ENCODE peak calls at places on chromosomes 11 and 22, in seven cellular contexts. J is posterior vena cava; R is skeletal muscle cell; A is effector memory CD4-positive, alpha-beta T cell; N is RPMI7951; Q is neural progenitor cell; B is activated CD4-positive, alpha-beta T cell treated with anti-CD3 and anti-CD28 coated beads, Interleukin-2, amount 50 U/mL, for 24 hours. C is an unnamed sample.
A peak's percentile ranks its signal among the peaks of the same experiment; 100 is the strongest.

GRCh38 chr22:48072777-48073176 is 1310.3 kb downstream of the TBC1D22A start:
- DNase-seq in J (no peak), R (no peak), A (no peak), N (no peak), Q (peak; percentile 61), B (no peak), C (peak; percentile 73)

GRCh38 chr11:2928605-2929510 is at the start of gene PHLDA2:
- DNase-seq in J (peak; percentile 91), R (peak; percentile 53), A (peak; percentile 50), N (peak; percentile 74), Q (peak; percentile 64), B (peak; percentile 39), C (peak; percentile 87)

GRCh38 chr11:48094643-48095339 is 114.4 kb downstream of the PTPRJ start:
- DNase-seq in J (no peak), R (no peak), A (no peak), N (no peak), Q (no peak), B (no peak), C (no peak)

GRCh38 chr22:48089601-48090331 is 1327.3 kb downstream of the TBC1D22A start:
- DNase-seq in J (peak; percentile 90), R (no peak), A (no peak), N (peak; percentile 73), Q (no peak), B (no peak), C (peak; percentile 43)

GRCh38 chr11:2208691-2209369 is 37.2 kb upstream of the TH start:
- DNase-seq in J (peak; percentile 75), R (no peak), A (no peak), N (no peak), Q (peak; percentile 32), B (no peak), C (peak; percentile 73)

GRCh38 chr22:43823353-43823908 is 11.3 kb upstream of the EFCAB6 start:
- DNase-seq in J (no peak), R (no peak), A (no peak), N (no peak), Q (peak; percentile 40), B (no peak), C (peak; percentile 68)

GRCh38 chr11:59216654-59217640 is 4.2 kb upstream of the MPEG1 start:
- DNase-seq in J (no peak), R (peak; percentile 13), A (no peak), N (peak; percentile 74), Q (no peak), B (no peak), C (no peak)

GRCh38 chr11:114026355-114026754 is 33.2 kb upstream of the ZBTB16 start:
- DNase-seq in J (no peak), R (no peak), A (peak; percentile 19), N (peak; percentile 35), Q (peak; percentile 66), B (no peak), C (peak; percentile 74)

GRCh38 chr11:63510360-63511130 is 4.7 kb downstream of the LGALS12 start:
- DNase-seq in J (no peak), R (peak; percentile 41), A (no peak), N (peak; percentile 56), Q (peak; percentile 11), B (no peak), C (no peak)

GRCh38 chr11:116077092-116077491 is 572.9 kb upstream of the CADM1 start:
- DNase-seq in J (no peak), R (no peak), A (no peak), N (no peak), Q (no peak), B (no peak), C (no peak)

GRCh38 chr22:50522806-50523438 is 2.5 kb downstream of the SCO2 start:
- DNase-seq in J (no peak), R (no peak), A (no peak), N (no peak), Q (no peak), B (no peak), C (no peak)

GRCh38 chr11:95375881-95376280 is 144.9 kb upstream of the SESN3 start:
- DNase-seq in J (no peak), R (peak; percentile 91), A (no peak), N (peak; percentile 20), Q (no peak), B (no peak), C (no peak)

GRCh38 chr11:14746857-14747256 is 103.3 kb downstream of the PDE3B start:
- DNase-seq in J (no peak), R (no peak), A (no peak), N (no peak), Q (no peak), B (no peak), C (no peak)

GRCh38 chr11:68837583-68838571 is 3.8 kb downstream of the CPT1A start:
- DNase-seq in J (no peak), R (no peak), A (no peak), N (no peak), Q (no peak), B (no peak), C (no peak)

GRCh38 chr11:28697920-28698827 is 590.0 kb downstream of the METTL15 start:
- DNase-seq in J (peak; percentile 83), R (no peak), A (no peak), N (peak; percentile 53), Q (peak; percentile 84), B (no peak), C (peak; percentile 93)

C was measured in endodermal cell.